ENCODE peak calls at places on chromosomes 11 and 22, in nine cellular contexts. U is mammary epithelial cell, C is tibial nerve, R is GM23338, Z is transverse colon, P is cardiac muscle cell, L is sigmoid colon, Q is right lobe of liver, O is HCT116. A is an unnamed sample. For H3K4me1 and H3K27me3, the result is how much of the 10 kb centered on the place peaks cover.

GRCh38 chr22:17492247-17492646 is 71.1 kb upstream of the SLC25A18 start:
- DNase-seq in U (no peak), C (no peak), R (no peak), Z (no peak), P (no peak), L (no peak), Q (no peak), O (no peak), A (no peak)

GRCh38 chr11:67248653-67249052 is 17.6 kb upstream of the GRK2 start:
- DNase-seq in U (peak), C (no peak), R (no peak), Z (no peak), P (no peak), L (no peak), Q (peak), O (no peak), A (no peak)

GRCh38 chr11:45025716-45026492 is 75.2 kb upstream of the TP53I11 start:
- DNase-seq in U (no peak), C (peak), R (peak), Z (peak), P (peak), L (peak), Q (peak), O (no peak), A (peak)

GRCh38 chr11:129013737-129014475 is 71.2 kb upstream of the TP53AIP1 start:
- DNase-seq in U (peak), C (no peak), R (no peak), Z (peak), P (no peak), L (no peak), Q (no peak), O (no peak), A (no peak)

GRCh38 chr22:47295226-47295901 is 532.9 kb downstream of the TBC1D22A start:
- DNase-seq in U (no peak), C (no peak), R (no peak), Z (no peak), P (no peak), L (peak), Q (no peak), O (no peak), A (peak)

GRCh38 chr11:66875376-66875775 is 18.5 kb downstream of the LRFN4 start:
- DNase-seq in U (no peak), C (no peak), R (no peak), Z (no peak), P (no peak), L (no peak), Q (no peak), O (no peak), A (no peak)

GRCh38 chr11:119254239-119254638 is 48.1 kb downstream of the CBL start:
- DNase-seq in U (no peak), C (no peak), R (no peak), Z (no peak), P (no peak), L (no peak), Q (no peak), O (no peak), A (no peak)

GRCh38 chr11:2701230-2701629 is 1.4 kb upstream of the KCNQ1OT1 start:
- DNase-seq in U (no peak), C (no peak), R (no peak), Z (no peak), P (no peak), L (peak), Q (peak), O (no peak), A (no peak)

GRCh38 chr22:28268176-28268575 is 349.1 kb upstream of the PITPNB start:
- DNase-seq in U (peak), C (peak), R (no peak), Z (no peak), P (no peak), L (no peak), Q (no peak), O (no peak), A (no peak)

GRCh38 chr22:39185601-39186012 is 33.1 kb upstream of the CBX7 start:
- DNase-seq in U (peak), C (no peak), R (no peak), Z (no peak), P (peak), L (peak), Q (no peak), O (no peak), A (peak)

GRCh38 chr11:79030448-79030847 is 410.4 kb downstream of the TENM4 start:
- DNase-seq in U (no peak), C (no peak), R (no peak), Z (no peak), P (no peak), L (no peak), Q (no peak), O (no peak), A (no peak)

GRCh38 chr22:23036684-23037428 is 33.5 kb upstream of the GNAZ start:
- DNase-seq in U (no peak), C (no peak), R (no peak), Z (no peak), P (peak), L (no peak), Q (no peak), O (no peak), A (no peak)

GRCh38 chr22:24140357-24140756 is 40.9 kb upstream of the SUSD2 start:
- DNase-seq in U (no peak), C (no peak), R (no peak), Z (no peak), P (no peak), L (no peak), Q (no peak), O (no peak), A (no peak)

GRCh38 chr11:19367051-19367709 is 126.4 kb upstream of the E2F8 start:
- DNase-seq in U (no peak), C (peak), R (no peak), Z (no peak), P (no peak), L (no peak), Q (no peak), O (no peak), A (peak)

GRCh38 chr11:87892291-87892690 is 283.0 kb downstream of the RAB38 start:
- DNase-seq in U (no peak), C (no peak), R (peak), Z (no peak), P (no peak), L (no peak), Q (no peak), O (no peak), A (no peak)

GRCh38 chr11:104522123-104522522 is 358.2 kb upstream of the PDGFD start:
- DNase-seq in U (no peak), C (no peak), R (no peak), Z (no peak), P (no peak), L (no peak), Q (no peak), O (no peak), A (no peak)

GRCh38 chr11:134510171-134510570 is 98.1 kb upstream of the B3GAT1 start:
- DNase-seq in U (no peak), C (no peak), R (no peak), Z (no peak), P (no peak), L (no peak), Q (no peak), O (no peak), A (no peak)

GRCh38 chr11:78841451-78842060 is 266.9 kb upstream of the NARS2 start:
- DNase-seq in U (peak), C (no peak), R (peak), Z (no peak), P (peak), L (no peak), Q (no peak), O (no peak), A (no peak)

GRCh38 chr22:29268511-29269229 is 602 bp downstream of the EWSR1 start:
- DNase-seq in U (peak), C (peak), R (peak), Z (peak), P (peak), L (peak), Q (peak), O (peak), A (peak)

GRCh38 chr11:43738600-43739409 is 58.3 kb downstream of the HSD17B12 start:
- DNase-seq in U (peak), C (no peak), R (peak), Z (no peak), P (peak), L (no peak), Q (no peak), O (peak), A (no peak)

GRCh38 chr11:118907749-118908106 is 18.0 kb downstream of the BCL9L start:
- DNase-seq in U (no peak), C (no peak), R (peak), Z (no peak), P (no peak), L (no peak), Q (no peak), O (no peak), A (no peak)

GRCh38 chr11:9367551-9367950 is 16.9 kb upstream of the IPO7 start:
- DNase-seq in U (no peak), C (no peak), R (no peak), Z (no peak), P (peak), L (no peak), Q (no peak), O (no peak), A (no peak)

GRCh38 chr11:3109921-3110706 is 52.9 kb upstream of the CARS1 start:
- DNase-seq in U (peak), C (no peak), R (peak), Z (peak), P (peak), L (peak), Q (peak), O (peak), A (no peak)

GRCh38 chr11:30489076-30489475 is 97.1 kb downstream of the MPPED2 start:
- DNase-seq in U (no peak), C (no peak), R (no peak), Z (no peak), P (no peak), L (no peak), Q (no peak), O (no peak), A (no peak)

GRCh38 chr22:48660104-48660794 is 1167.4 kb downstream of the BRD1 start:
- DNase-seq in U (no peak), C (no peak), R (no peak), Z (no peak), P (no peak), L (no peak), Q (no peak), O (no peak), A (no peak)

GRCh38 chr11:1531961-1532586 is 40.0 kb downstream of the DUSP8 start:
- DNase-seq in U (peak), C (no peak), R (no peak), Z (no peak), P (no peak), L (peak), Q (no peak), O (no peak), A (peak)

GRCh38 chr11:61923166-61924015 is 6.0 kb upstream of the RAB3IL1 start:
- DNase-seq in U (no peak), C (peak), R (peak), Z (peak), P (peak), L (peak), Q (peak), O (no peak), A (peak)

GRCh38 chr11:72630104-72630852 is 43.9 kb downstream of the PDE2A start:
- DNase-seq in U (no peak), C (no peak), R (no peak), Z (no peak), P (no peak), L (no peak), Q (no peak), O (no peak), A (no peak)

GRCh38 chr11:2471048-2471803 is 26.4 kb downstream of the KCNQ1 start:
- DNase-seq in U (no peak), C (no peak), R (no peak), Z (no peak), P (no peak), L (no peak), Q (no peak), O (no peak), A (peak)

GRCh38 chr22:50738649-50739227 is 734 bp downstream of the ACR start:
- DNase-seq in U (no peak), C (no peak), R (no peak), Z (no peak), P (no peak), L (no peak), Q (no peak), O (no peak), A (peak)

GRCh38 chr11:69637956-69638871 is 2.7 kb upstream of the CCND1 start:
- DNase-seq in U (peak), C (no peak), R (peak), Z (peak), P (peak), L (peak), Q (peak), O (peak), A (no peak)

GRCh38 chr22:30695871-30696655 is 1.4 kb downstream of the OSBP2 start:
- DNase-seq in U (no peak), C (no peak), R (no peak), Z (no peak), P (no peak), L (no peak), Q (no peak), O (no peak), A (no peak)

DNA sequence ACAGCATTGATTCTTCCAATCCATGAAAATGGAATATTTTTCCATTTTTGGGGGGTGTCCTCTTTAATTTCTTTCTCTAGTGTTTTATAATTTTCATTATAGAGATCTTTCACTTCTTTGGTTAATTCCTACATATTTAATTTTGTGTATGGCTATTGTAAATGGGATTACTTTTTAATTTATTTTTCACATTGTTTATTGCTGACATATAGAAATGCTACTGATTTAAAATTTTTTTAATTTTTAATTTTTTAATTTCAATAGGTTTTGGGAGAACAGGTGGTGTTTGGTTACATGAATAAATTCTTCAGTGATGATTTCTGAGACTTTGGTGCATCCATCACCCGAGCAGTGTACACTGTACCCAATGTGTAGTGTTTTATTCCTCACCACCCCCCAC is 26.6 kb upstream of the OOSP4B start:
- DNase-seq in U (no peak), C (no peak), R (no peak), Z (no peak), P (no peak), L (no peak), Q (no peak), O (no peak), A (no peak)
- H3K4me1 ChIP-seq in U (under half), C (under half), R (under half), Z (under half), P (under half), L (under half), Q (under half), O (under half), A (under half)

GRCh38 chr11:126628790-126629621 is 273.5 kb downstream of the ST3GAL4 start:
- DNase-seq in U (no peak), C (no peak), R (no peak), Z (no peak), P (peak), L (no peak), Q (peak), O (no peak), A (no peak)
- TF ChIP-seq CTCF in U (no peak), C (no peak), R (no peak), Z (no peak), P (peak), L (no peak), Q (peak), O (no peak), A (no peak)

DNA sequence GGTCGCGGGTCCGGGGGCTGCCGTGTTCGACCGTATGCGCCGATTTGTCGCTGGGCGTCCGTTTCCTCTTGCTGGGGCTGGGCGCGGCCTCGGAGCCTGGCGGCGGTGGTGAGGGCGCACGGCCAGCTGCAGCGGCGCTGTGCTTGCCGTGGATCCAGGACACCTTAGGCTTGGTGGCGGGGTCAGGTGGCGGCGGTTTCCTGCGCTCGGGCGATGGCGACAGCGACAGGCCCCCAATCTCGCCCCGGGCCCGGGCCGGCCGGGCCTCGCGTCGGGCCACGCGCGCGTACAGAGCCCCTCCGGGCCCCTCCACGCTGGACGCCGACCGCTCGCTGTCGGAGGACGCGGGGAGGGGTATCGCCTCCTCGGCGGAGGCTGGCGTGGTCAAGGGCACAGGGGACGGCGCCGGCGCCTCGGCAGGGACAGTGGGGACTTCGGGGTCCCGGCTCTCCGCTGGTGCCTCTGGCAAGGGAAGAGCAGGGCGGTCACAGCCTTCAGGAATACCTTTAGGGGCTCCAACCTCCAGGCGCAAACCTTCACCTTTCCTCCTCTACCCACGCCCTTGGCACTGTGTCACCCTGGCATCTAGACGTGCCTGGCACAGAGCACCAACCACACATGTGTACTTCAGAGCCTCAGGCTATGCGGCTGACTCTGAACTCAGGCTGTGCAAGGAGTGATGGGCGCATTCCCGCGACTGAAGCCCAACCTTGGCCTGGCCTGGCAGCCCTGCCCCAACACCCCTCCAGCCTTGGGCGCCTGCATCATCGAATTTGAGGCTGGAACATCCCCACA is 11.6 kb downstream of the SCARF2 start:
- DNase-seq in U (no peak), C (no peak), R (peak), Z (no peak), P (no peak), L (no peak), Q (no peak), O (no peak), A (no peak)
- H3K27me3 ChIP-seq in U (under half), C (under half), R (half or more), Z (half or more), P (under half), L (under half), Q (under half), O (under half), A (under half)

DNA sequence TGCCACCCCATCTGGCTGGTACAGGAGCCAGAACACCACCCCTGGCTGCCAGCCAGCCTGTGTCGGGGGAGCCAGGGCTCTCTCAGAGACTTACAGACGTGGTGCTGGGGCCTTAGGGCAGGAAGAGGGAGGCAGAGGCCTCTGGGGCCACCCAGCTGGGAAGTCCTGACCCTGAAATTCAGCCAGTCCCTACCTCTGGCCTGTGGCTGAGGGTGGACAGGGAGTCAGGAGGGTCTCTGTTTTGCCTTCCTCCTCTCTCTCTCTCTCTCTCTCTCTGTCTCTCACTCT is 52.5 kb upstream of the CDON start:
- DNase-seq in U (no peak), C (no peak), R (no peak), Z (peak), P (no peak), L (peak), Q (no peak), O (no peak), A (no peak)
- H3K4me1 ChIP-seq in U (under half), C (under half), R (under half), Z (under half), P (under half), L (half or more), Q (under half), O (under half), A (half or more)

GRCh38 chr11:56188602-56189001 is 12.2 kb downstream of the OR5J2 start:
- DNase-seq in U (no peak), C (no peak), R (no peak), Z (no peak), P (no peak), L (no peak), Q (no peak), O (no peak), A (no peak)
- TF ChIP-seq CTCF in U (no peak), C (no peak), R (no peak), Z (no peak), P (no peak), L (no peak), Q (no peak), O (no peak), A (no peak)

GRCh38 chr22:37256075-37256726 is 12.1 kb upstream of the RAC2 start:
- DNase-seq in U (no peak), C (no peak), R (no peak), Z (no peak), P (no peak), L (no peak), Q (peak), O (no peak), A (no peak)
- H3K27me3 ChIP-seq in U (under half), C (half or more), R (under half), Z (half or more), P (under half), L (half or more), Q (under half), O (under half), A (under half)

GRCh38 chr11:130897262-130898182 is 18.8 kb downstream of the SNX19 start:
- DNase-seq in U (peak), C (peak), R (no peak), Z (peak), P (peak), L (peak), Q (peak), O (no peak), A (peak)

GRCh38 chr11:130904380-130904779 is 11.9 kb downstream of the SNX19 start:
- DNase-seq in U (no peak), C (no peak), R (peak), Z (no peak), P (peak), L (no peak), Q (no peak), O (no peak), A (no peak)

GRCh38 chr11:130902380-130902779 is 13.9 kb downstream of the SNX19 start:
- DNase-seq in U (no peak), C (no peak), R (no peak), Z (no peak), P (no peak), L (no peak), Q (no peak), O (no peak), A (no peak)

GRCh38 chr11:130894322-130895025 is 21.8 kb downstream of the SNX19 start:
- DNase-seq in U (peak), C (peak), R (peak), Z (peak), P (peak), L (peak), Q (peak), O (peak), A (peak)

DNA sequence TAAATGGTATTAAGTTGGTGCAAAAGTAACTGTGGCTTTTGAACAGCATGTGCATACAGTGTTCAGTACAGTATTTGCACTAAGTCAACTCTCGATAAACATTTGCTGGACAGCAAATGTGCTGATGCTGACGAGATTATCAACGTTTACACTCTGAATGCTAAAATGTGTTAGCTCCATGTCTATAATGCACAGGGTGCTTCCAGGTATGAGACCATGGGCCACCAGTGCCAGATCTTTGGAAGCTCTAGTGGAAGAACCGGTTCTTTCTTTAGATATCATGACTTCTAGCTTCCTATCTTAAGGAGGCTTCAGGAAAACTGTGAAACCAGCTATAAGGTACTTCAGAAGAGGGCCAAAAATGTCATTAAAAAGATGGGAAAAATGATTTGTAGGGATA is 17.2 kb downstream of the SNX19 start:
- DNase-seq in U (no peak), C (no peak), R (no peak), Z (no peak), P (no peak), L (no peak), Q (no peak), O (no peak), A (no peak)
- H3K4me1 ChIP-seq in U (under half), C (under half), R (under half), Z (under half), P (under half), L (half or more), Q (under half), O (under half), A (under half)

GRCh38 chr11:133082851-133083488 is 449.3 kb downstream of the OPCML start:
- DNase-seq in U (peak), C (peak), R (peak), Z (peak), P (peak), L (no peak), Q (peak), O (no peak), A (no peak)
- TF ChIP-seq CTCF in U (peak), C (peak), R (peak), Z (no peak), P (peak), L (no peak), Q (peak), O (no peak), A (peak)

DNA sequence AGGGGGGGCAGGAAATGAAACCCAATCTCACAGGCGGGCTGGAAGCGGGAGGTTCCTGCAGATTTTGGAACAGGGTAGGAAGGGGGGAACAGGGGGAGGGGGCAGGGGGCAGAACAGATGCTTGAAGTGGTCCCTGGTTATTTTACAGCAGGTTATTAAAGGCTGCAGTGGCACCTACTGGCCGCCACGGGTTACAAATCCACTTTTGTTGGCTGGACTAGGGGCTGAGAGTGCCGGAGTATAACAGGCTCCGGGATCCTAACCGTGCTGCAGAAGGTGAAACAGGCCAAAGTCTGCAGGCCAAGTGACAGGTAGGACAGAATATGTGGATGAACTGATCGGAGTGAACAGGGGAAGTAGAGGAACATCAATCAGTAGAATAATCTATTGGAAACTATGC is 2.5 kb downstream of the ROBO3 start:
- DNase-seq in U (no peak), C (no peak), R (peak), Z (no peak), P (peak), L (peak), Q (no peak), O (peak), A (no peak)
- H3K27me3 ChIP-seq in U (half or more), C (half or more), R (half or more), Z (half or more), P (half or more), L (half or more), Q (under half), O (under half), A (half or more)

A was measured in right atrium auricular region.